ENCODE peak calls at places on chromosomes 12 and 14, in eight cellular contexts. V, R, W, P, H, Q, X and I are unnamed samples.

GRCh38 chr12:124497658-124498057 is 69.8 kb downstream of the NCOR2 start:
- DNase-seq in P (peak), W (peak), V (no peak), X (peak), Q (no peak), H (no peak), R (peak), I (no peak)

GRCh38 chr12:82400819-82401218 is 42.5 kb downstream of the METTL25 start:
- DNase-seq in R (no peak), H (no peak), W (no peak), P (no peak), Q (no peak), V (no peak), X (no peak), I (no peak)

GRCh38 chr14:85519661-85520305 is 10.2 kb upstream of the FLRT2 start:
- DNase-seq in Q (no peak), V (no peak), H (no peak), P (no peak), X (no peak), W (no peak), R (no peak), I (no peak)

GRCh38 chr14:85057266-85057665 is 472.7 kb upstream of the FLRT2 start:
- DNase-seq in W (no peak), V (no peak), Q (no peak), H (no peak), P (no peak), R (no peak), X (no peak), I (no peak)

GRCh38 chr14:22598896-22599244 is 770 bp downstream of the ABHD4 start:
- DNase-seq in W (peak), V (no peak), X (no peak), R (peak), Q (peak), H (no peak), P (peak), I (peak)

GRCh38 chr14:75259946-75260545 is 18.6 kb upstream of the FOS start:
- DNase-seq in W (no peak), P (no peak), H (no peak), Q (no peak), R (no peak), V (no peak), X (no peak), I (no peak)

GRCh38 chr12:116863275-116863767 is 17.9 kb downstream of the HRK start:
- DNase-seq in Q (no peak), R (no peak), W (peak), V (peak), H (no peak), X (peak), P (no peak), I (no peak)

GRCh38 chr14:63986789-63987533 is 134.2 kb downstream of the SYNE2 start:
- DNase-seq in H (no peak), X (peak), V (peak), Q (no peak), P (peak), R (peak), W (peak), I (no peak)

GRCh38 chr12:32753605-32754004 is 2.1 kb downstream of the YARS2 start:
- DNase-seq in X (no peak), Q (no peak), P (no peak), V (no peak), R (no peak), W (no peak), H (no peak), I (no peak)

GRCh38 chr12:24226745-24227350 is 277.4 kb upstream of the SOX5 start:
- DNase-seq in Q (peak), P (peak), V (no peak), R (peak), H (no peak), W (peak), X (peak), I (no peak)

GRCh38 chr14:102479777-102480176 is 29.8 kb downstream of the ANKRD9 start:
- DNase-seq in R (no peak), H (peak), P (no peak), W (no peak), X (no peak), V (peak), Q (no peak), I (peak)

GRCh38 chr12:23083267-23083666 is 458.3 kb downstream of the ETNK1 start:
- DNase-seq in P (peak), H (no peak), X (peak), W (peak), Q (no peak), V (no peak), R (peak), I (no peak)

GRCh38 chr12:52633383-52633782 is 15.0 kb upstream of the KRT73 start:
- DNase-seq in Q (peak), H (no peak), W (no peak), R (no peak), X (no peak), P (no peak), V (no peak), I (no peak)

GRCh38 chr12:47085815-47086252 is 6.1 kb upstream of the AMIGO2 start:
- DNase-seq in H (no peak), X (no peak), W (peak), V (no peak), Q (no peak), R (peak), P (peak), I (no peak)

GRCh38 chr12:5537771-5538170 is 105.9 kb downstream of the NTF3 start:
- DNase-seq in P (no peak), X (no peak), H (no peak), W (no peak), R (no peak), Q (no peak), V (no peak), I (no peak)

GRCh38 chr14:103510311-103511021 is 12.2 kb downstream of the CKB start:
- DNase-seq in X (no peak), W (no peak), R (no peak), Q (no peak), V (no peak), P (no peak), H (no peak), I (no peak)

GRCh38 chr12:66352197-66352596 is 49.9 kb downstream of the HELB start:
- DNase-seq in X (no peak), H (no peak), W (peak), R (peak), P (peak), Q (no peak), V (peak), I (no peak)

GRCh38 chr12:106739815-106740552 is 34.5 kb upstream of the RIC8B start:
- DNase-seq in X (no peak), P (peak), H (no peak), V (no peak), R (peak), W (peak), Q (no peak), I (no peak)

GRCh38 chr12:5280091-5280490 is 151.8 kb upstream of the NTF3 start:
- DNase-seq in H (no peak), P (no peak), W (no peak), V (no peak), Q (no peak), X (no peak), R (no peak), I (no peak)

GRCh38 chr12:102349079-102349478 is 131.3 kb downstream of the IGF1 start:
- DNase-seq in Q (no peak), R (no peak), V (no peak), W (no peak), P (no peak), H (no peak), X (no peak), I (no peak)

GRCh38 chr12:38995249-38995648 is 89.9 kb upstream of the CPNE8 start:
- DNase-seq in R (no peak), V (no peak), X (no peak), Q (no peak), H (no peak), W (no peak), P (no peak), I (no peak)

GRCh38 chr12:66500841-66501240 is 178.0 kb downstream of the GRIP1 start:
- DNase-seq in P (no peak), W (no peak), X (no peak), R (no peak), V (no peak), H (no peak), Q (no peak), I (no peak)

GRCh38 chr12:102484017-102484731 is 3.8 kb upstream of the IGF1 start:
- DNase-seq in V (peak), R (peak), P (peak), Q (peak), H (peak), X (no peak), W (peak), I (peak)

GRCh38 chr12:41013921-41014642 is 174.0 kb upstream of the PDZRN4 start:
- DNase-seq in R (no peak), P (peak), W (peak), Q (no peak), H (no peak), V (no peak), X (no peak), I (no peak)

GRCh38 chr12:104407922-104408321 is 48.8 kb upstream of the CHST11 start:
- DNase-seq in H (no peak), R (peak), Q (no peak), P (no peak), W (no peak), V (no peak), X (no peak), I (no peak)

GRCh38 chr12:23041774-23042173 is 416.8 kb downstream of the ETNK1 start:
- DNase-seq in H (no peak), X (no peak), V (no peak), R (no peak), Q (no peak), W (no peak), P (no peak), I (no peak)

GRCh38 chr14:58777541-58777979 is 139.8 kb downstream of the DACT1 start:
- DNase-seq in H (no peak), R (no peak), Q (no peak), W (no peak), V (no peak), P (no peak), X (no peak), I (no peak)

GRCh38 chr12:10365716-10366433 is 24.0 kb downstream of the KLRK1 start:
- DNase-seq in Q (no peak), V (no peak), H (no peak), P (peak), R (peak), W (no peak), X (no peak), I (no peak)

GRCh38 chr12:98868538-98868937 is 223.4 kb downstream of the APAF1 start:
- DNase-seq in V (no peak), P (no peak), W (no peak), H (no peak), R (no peak), Q (no peak), X (no peak), I (no peak)

GRCh38 chr14:54135804-54136280 is 179.2 kb upstream of the BMP4 start:
- DNase-seq in P (peak), R (no peak), V (no peak), H (no peak), X (no peak), Q (no peak), W (peak), I (no peak)

GRCh38 chr12:32365473-32366064 is 33.8 kb upstream of the FGD4 start:
- DNase-seq in P (peak), X (peak), R (peak), V (no peak), Q (no peak), H (no peak), W (peak), I (no peak)

GRCh38 chr14:21933681-21934080 is 260.1 kb upstream of the OR4E1 start:
- DNase-seq in X (no peak), P (no peak), R (no peak), H (no peak), W (no peak), V (no peak), Q (no peak), I (no peak)

GRCh38 chr12:108516511-108517275 is 1.6 kb downstream of the FICD start:
- DNase-seq in H (no peak), R (no peak), X (no peak), P (peak), W (peak), V (no peak), Q (no peak), I (no peak)
- TF ChIP-seq CTCF in H (no peak), R (no peak), X (no peak), P (no peak), W (no peak), V (no peak), Q (no peak), I (no peak)

DNA sequence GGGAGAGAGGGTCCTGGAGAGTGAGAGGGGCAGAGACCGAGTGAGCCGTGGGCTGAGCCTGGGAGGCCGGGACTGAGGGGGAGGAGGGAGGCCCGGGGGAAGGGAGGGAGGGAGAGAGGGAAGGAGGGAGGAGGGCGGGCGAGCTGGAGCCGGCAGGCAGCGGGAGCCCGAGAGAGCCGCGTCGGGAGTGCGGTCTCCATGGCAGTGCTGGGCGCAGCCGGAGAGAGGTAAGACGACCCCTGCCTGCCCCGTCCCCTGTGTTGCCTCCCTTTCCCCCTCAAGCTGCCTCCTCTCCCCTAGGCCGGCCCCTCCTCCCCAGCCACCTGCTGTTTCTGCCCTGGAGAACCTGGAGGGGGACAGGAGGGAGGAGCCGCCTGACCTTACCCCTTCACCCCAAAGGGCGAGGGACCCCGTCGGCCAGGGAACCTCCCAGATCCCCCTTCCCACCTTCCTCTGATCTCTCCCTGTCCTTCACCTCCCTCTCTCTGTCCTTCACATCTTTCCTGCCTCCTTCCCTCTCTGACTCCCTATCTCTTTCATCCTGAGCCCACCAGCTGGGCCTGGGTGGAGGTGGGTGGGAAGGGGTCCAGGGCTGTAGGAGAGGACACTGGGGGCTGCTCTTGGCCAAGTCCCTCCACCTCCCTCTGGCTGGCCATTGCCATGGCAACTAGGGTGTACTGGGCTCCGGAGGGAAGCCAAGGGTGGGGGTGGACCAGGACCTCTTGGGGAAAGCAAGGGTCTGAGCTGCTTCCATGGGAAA is at the start of gene GPR162:
- DNase-seq in H (peak), V (peak), Q (no peak), W (no peak), X (no peak), R (peak), P (peak), I (peak)
- H3K4me3 ChIP-seq in H (peak), V (no peak), Q (peak), W (peak), X (peak), R (peak), P (peak), I (peak)

GRCh38 chr14:89015016-89015415 is 190.6 kb downstream of the TTC8 start:
- DNase-seq in W (peak), R (peak), Q (no peak), P (peak), X (no peak), V (no peak), H (no peak), I (no peak)
- TF ChIP-seq CTCF in W (peak), R (no peak), Q (no peak), P (peak), X (peak), V (no peak), H (no peak), I (no peak)

GRCh38 chr14:71582705-71583104 is 349.5 kb upstream of the RGS6 start:
- DNase-seq in W (peak), V (no peak), H (no peak), R (peak), P (peak), Q (no peak), X (peak), I (no peak)
- H3K4me3 ChIP-seq in W (no peak), V (no peak), H (no peak), R (no peak), P (no peak), Q (no peak), X (no peak), I (no peak)

GRCh38 chr14:72903707-72904106 is 9.8 kb upstream of the DPF3 start:
- DNase-seq in P (no peak), Q (no peak), W (no peak), H (no peak), X (no peak), R (no peak), V (no peak), I (no peak)

GRCh38 chr14:72904218-72904617 is 10.3 kb upstream of the DPF3 start:
- DNase-seq in P (no peak), V (no peak), R (no peak), H (no peak), X (no peak), Q (no peak), W (no peak), I (no peak)

GRCh38 chr14:72906316-72906715 is 12.4 kb upstream of the DPF3 start:
- DNase-seq in P (peak), V (no peak), R (peak), W (peak), Q (no peak), H (no peak), X (peak), I (no peak)

GRCh38 chr14:72906879-72907278 is 13.0 kb upstream of the DPF3 start:
- DNase-seq in W (no peak), Q (no peak), X (no peak), P (no peak), H (no peak), R (no peak), V (no peak), I (no peak)

GRCh38 chr14:72904840-72905561 is 11.1 kb upstream of the DPF3 start:
- DNase-seq in W (peak), Q (peak), P (peak), X (peak), V (peak), H (peak), R (peak), I (no peak)
- TF ChIP-seq CTCF in W (peak), Q (peak), P (peak), X (peak), V (peak), H (peak), R (peak), I (peak)

GRCh38 chr12:4174417-4174816 is 99.1 kb upstream of the CCND2 start:
- DNase-seq in W (no peak), P (no peak), V (no peak), H (no peak), Q (no peak), R (no peak), X (no peak), I (no peak)

GRCh38 chr12:4178424-4179184 is 95.0 kb upstream of the CCND2 start:
- DNase-seq in R (no peak), P (no peak), H (no peak), W (peak), V (no peak), X (no peak), Q (no peak), I (no peak)

GRCh38 chr12:4172999-4173398 is 100.6 kb upstream of the CCND2 start:
- DNase-seq in X (no peak), W (no peak), R (no peak), P (no peak), V (no peak), Q (no peak), H (no peak), I (no peak)

GRCh38 chr12:4177257-4177656 is 96.3 kb upstream of the CCND2 start:
- DNase-seq in R (no peak), H (no peak), Q (no peak), V (no peak), X (no peak), W (no peak), P (no peak), I (no peak)

GRCh38 chr12:4176168-4176567 is 97.4 kb upstream of the CCND2 start:
- DNase-seq in R (no peak), H (no peak), V (no peak), W (no peak), Q (no peak), X (no peak), P (no peak), I (no peak)
- H3K4me3 ChIP-seq in R (no peak), H (no peak), V (no peak), W (no peak), Q (no peak), X (no peak), P (no peak), I (no peak)

DNA sequence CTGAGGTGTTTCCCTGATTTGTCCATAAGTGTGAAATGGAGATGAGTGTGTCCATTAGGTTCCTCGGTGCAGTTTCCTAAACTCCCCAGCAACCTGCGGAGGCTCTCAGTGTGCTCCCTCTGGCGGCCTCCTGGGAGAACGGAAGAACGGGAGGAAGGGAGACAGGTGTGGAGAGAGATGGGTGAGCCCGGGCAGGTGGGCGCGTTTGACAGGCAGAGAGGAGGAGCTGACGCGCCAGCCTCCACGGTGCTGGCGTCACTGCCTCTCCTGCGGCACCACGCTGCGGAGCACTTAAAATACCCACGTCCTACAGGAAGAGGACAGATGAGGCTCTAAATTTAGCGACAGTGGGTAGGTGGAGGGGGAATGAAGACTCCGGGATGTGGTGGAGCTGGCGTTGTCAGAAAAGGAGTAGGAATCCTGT is 26.8 kb upstream of the PEX5 start:
- DNase-seq in W (no peak), V (peak), R (peak), X (no peak), P (no peak), Q (no peak), H (no peak), I (peak)
- TF ChIP-seq CTCF in W (peak), V (peak), R (peak), X (peak), P (peak), Q (peak), H (peak), I (peak)